ENCODE peak calls at places on chromosomes 5 and 9, in four cellular contexts. X is GM12891, A is K562, R is GM12878. H is an unnamed sample.

GRCh38 chr5:90802695-90803317 is 244.2 kb downstream of the ADGRV1 start:
- DNase-seq in R (no peak), X (peak), A (peak), H (no peak)

GRCh38 chr5:179803651-179804598 is 2.7 kb downstream of the MGAT4B start:
- DNase-seq in R (no peak), X (no peak), A (peak), H (peak)

GRCh38 chr5:169331292-169331852 is 30.4 kb upstream of the SLIT3 start:
- DNase-seq in A (no peak), R (no peak), X (no peak), H (no peak)

GRCh38 chr5:173669483-173669882 is 53.0 kb upstream of the BOD1 start:
- DNase-seq in R (no peak), A (no peak), X (no peak), H (no peak)

GRCh38 chr9:21172156-21172555 is 5.7 kb upstream of the IFNA21 start:
- DNase-seq in X (no peak), R (no peak), A (no peak), H (no peak)

GRCh38 chr5:34657550-34657921 is 1.4 kb downstream of the RAI14 start:
- DNase-seq in A (no peak), R (no peak), X (no peak), H (no peak)

GRCh38 chr5:57441557-57441956 is 41.1 kb downstream of the ACTBL2 start:
- DNase-seq in X (no peak), R (no peak), A (peak), H (no peak)

GRCh38 chr5:178588769-178589168 is 1.4 kb downstream of the COL23A1 start:
- DNase-seq in R (no peak), X (no peak), A (no peak), H (no peak)

GRCh38 chr5:43134019-43134418 is 13.3 kb downstream of the ZNF131 start:
- DNase-seq in A (no peak), X (no peak), R (no peak), H (no peak)

GRCh38 chr9:34684145-34684544 is 6.9 kb downstream of the CCL19 start:
- DNase-seq in X (no peak), R (no peak), A (no peak), H (no peak)

GRCh38 chr5:83718195-83718825 is 2.3 kb downstream of the HAPLN1 start:
- DNase-seq in R (no peak), X (peak), A (peak), H (peak)

GRCh38 chr5:151483176-151483575 is 35.8 kb downstream of the SLC36A1 start:
- DNase-seq in X (no peak), R (no peak), A (no peak), H (peak)

GRCh38 chr5:41754857-41755256 is 115.4 kb downstream of the OXCT1 start:
- DNase-seq in X (no peak), R (no peak), A (no peak), H (no peak)

GRCh38 chr5:161230222-161230621 is 316.3 kb downstream of the GABRB2 start:
- DNase-seq in R (no peak), X (no peak), A (no peak), H (no peak)

GRCh38 chr9:138100711-138101349 is 223.2 kb downstream of the CACNA1B start:
- DNase-seq in A (no peak), R (no peak), X (peak), H (no peak)

GRCh38 chr9:125532812-125533594 is 174.0 kb downstream of the MAPKAP1 start:
- DNase-seq in X (no peak), R (no peak), A (no peak), H (no peak)

GRCh38 chr5:72237415-72237814 is 82.6 kb downstream of the MRPS27 start:
- DNase-seq in A (peak), R (no peak), X (no peak), H (no peak)

GRCh38 chr5:15645776-15646175 is 145.8 kb downstream of the FBXL7 start:
- DNase-seq in R (no peak), X (no peak), A (no peak), H (no peak)

GRCh38 chr5:33043598-33043997 is 332.5 kb downstream of the NPR3 start:
- DNase-seq in R (no peak), X (no peak), A (no peak), H (no peak)

GRCh38 chr5:167284491-167284890 is 1007.0 kb upstream of the WWC1 start:
- DNase-seq in R (no peak), A (no peak), X (no peak), H (no peak)

GRCh38 chr5:85896499-85896898 is 721.2 kb upstream of the COX7C start:
- DNase-seq in X (no peak), A (no peak), R (no peak), H (no peak)

GRCh38 chr5:74289238-74289637 is 351.3 kb downstream of the ENC1 start:
- DNase-seq in X (no peak), R (no peak), A (no peak), H (no peak)

GRCh38 chr5:81209869-81210268 is 23.3 kb upstream of the CKMT2 start:
- DNase-seq in A (no peak), R (no peak), X (no peak), H (no peak)

GRCh38 chr9:133713960-133714495 is 24.1 kb downstream of the SARDH start:
- DNase-seq in X (no peak), R (no peak), A (no peak), H (no peak)

GRCh38 chr5:10452768-10453331 is 11.2 kb downstream of the ROPN1L start:
- DNase-seq in X (peak), A (peak), R (peak), H (peak)

GRCh38 chr5:168885324-168886120 is 306.4 kb upstream of the PANK3 start:
- DNase-seq in R (no peak), X (no peak), A (no peak), H (no peak)

GRCh38 chr5:34042302-34042701 is 711 bp downstream of the C1QTNF3 start:
- DNase-seq in R (no peak), X (no peak), A (no peak), H (no peak)

GRCh38 chr9:18675345-18675744 is 201.4 kb downstream of the ADAMTSL1 start:
- DNase-seq in A (no peak), R (no peak), X (no peak), H (no peak)
- TF ChIP-seq SPI1 in A (no peak), R (no peak), X (no peak), H (no peak)

DNA sequence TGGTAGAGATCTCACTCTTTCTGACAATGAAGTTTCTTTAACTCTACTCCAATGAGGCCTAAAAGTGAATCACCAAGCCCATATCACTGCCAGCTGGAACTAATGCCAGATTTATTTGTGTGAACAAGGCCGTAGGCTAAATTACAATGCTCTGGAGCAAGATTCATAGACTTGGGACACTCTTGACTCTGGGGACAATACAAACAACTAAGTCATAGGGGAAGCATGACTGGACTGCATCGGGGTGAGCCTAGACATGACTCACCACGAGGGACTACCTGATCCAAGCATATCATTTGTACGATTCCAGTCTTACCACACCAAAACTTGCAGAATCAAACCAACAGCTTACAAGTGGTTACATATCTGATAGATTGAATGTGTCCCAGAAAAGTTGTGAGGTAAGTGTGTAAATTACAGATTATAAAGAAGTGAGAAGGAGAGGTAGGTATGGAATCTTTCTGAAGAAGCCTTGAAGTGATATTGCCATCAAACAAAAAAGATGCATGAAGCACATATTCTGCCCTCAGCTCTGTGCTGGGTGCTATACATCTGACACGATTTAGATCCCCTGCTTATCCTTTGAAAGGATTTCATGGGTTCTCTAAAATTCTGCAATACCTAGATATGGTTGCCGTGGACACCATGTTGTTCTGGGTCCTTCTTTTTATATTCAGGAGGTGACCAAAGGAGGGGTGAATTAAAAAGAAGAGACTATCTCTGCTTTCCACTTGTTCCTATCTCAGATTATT is 199.3 kb upstream of the PDE4D start:
- DNase-seq in R (no peak), A (no peak), X (no peak), H (no peak)
- TF ChIP-seq SPI1 in R (no peak), A (no peak), X (no peak), H (no peak)

GRCh38 chr5:134029156-134029555 is 24.4 kb upstream of the VDAC1 start:
- DNase-seq in A (no peak), X (no peak), R (no peak), H (no peak)
- TF ChIP-seq SPI1 in A (no peak), X (no peak), R (no peak), H (no peak)

DNA sequence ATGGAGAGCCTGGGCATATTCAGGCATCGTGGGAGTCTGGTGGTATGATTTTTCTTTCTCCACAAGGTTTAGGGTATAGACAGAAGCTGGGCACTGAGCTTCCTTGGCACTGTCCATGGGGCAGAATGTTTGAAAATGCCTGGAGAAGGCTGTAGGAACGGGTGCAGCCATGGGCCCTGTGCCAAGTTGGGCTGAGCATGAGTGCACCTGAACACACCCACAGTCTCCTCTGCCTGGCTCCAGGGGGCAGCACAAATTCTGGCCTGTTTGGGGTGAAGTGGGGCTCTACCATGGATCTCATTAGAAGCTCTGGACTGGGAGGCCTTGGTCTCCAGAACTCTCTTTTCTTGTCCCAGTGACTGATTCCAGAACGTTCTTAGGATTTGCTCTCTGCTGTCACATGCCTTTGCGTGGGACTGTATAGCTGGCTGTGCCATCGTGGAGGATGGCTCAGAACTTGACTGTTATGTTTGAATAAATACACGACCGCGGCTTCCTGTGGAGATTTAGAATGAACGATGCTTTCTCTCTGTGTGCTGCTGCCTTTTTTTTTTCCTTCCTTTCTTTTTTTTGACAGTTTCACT is 229.8 kb downstream of the FANCC start:
- DNase-seq in A (peak), R (no peak), X (no peak), H (no peak)
- TF ChIP-seq SPI1 in A (no peak), R (no peak), X (no peak), H (no peak)

GRCh38 chr5:2137444-2138050 is 254.8 kb upstream of the IRX4 start:
- DNase-seq in R (no peak), X (no peak), A (no peak), H (no peak)
- TF ChIP-seq SPI1 in R (no peak), X (no peak), A (no peak), H (no peak)

GRCh38 chr5:122030251-122030650 is 47.8 kb downstream of the LOX start:
- DNase-seq in R (no peak), X (no peak), A (no peak), H (no peak)
- TF ChIP-seq SPI1 in R (no peak), X (no peak), A (no peak), H (no peak)

GRCh38 chr9:90444609-90445008 is 198.0 kb downstream of the DIRAS2 start:
- DNase-seq in R (no peak), X (no peak), A (no peak), H (no peak)
- TF ChIP-seq SPI1 in R (no peak), X (no peak), A (no peak), H (no peak)

DNA sequence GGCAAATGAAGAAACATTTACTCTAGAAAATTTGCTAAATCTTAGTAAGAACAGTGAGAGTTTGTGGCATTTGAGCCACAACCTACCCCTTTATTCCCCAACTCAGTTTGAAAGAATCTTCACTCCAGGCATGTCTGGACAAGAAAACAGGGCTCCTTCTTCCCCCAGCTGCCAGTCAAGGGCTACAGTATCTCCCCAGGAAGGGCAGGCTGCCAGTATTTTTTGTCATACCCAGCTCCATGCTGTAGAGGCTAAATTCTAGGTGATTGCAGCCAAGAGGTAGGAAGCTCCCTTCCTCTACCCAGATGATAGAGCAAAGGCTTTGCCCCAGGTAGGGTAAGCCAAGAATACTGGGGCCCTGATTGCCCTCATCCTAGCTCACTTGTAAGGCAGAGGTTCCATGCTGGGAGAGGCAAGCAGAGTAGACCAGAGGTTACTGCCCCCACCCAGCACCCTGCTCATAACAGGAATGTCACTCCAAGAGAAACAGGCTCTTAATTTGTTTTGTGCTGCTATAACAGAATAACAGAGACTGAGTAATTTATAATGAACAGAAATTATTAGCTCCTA is 20.0 kb upstream of the GRPEL2 start:
- DNase-seq in A (no peak), X (no peak), R (no peak), H (no peak)
- TF ChIP-seq SPI1 in A (no peak), X (no peak), R (no peak), H (no peak)

H was measured in HL-60.